ENCODE peak calls at places on chromosomes 4 and X, in five cellular contexts. U is A549, T is heart left ventricle, W is stomach, R is fibroblast of mammary gland. Z is an unnamed sample.

GRCh38 chrX:103791233-103791632 is 14.6 kb downstream of the PLP1 start:
- DNase-seq in U (no peak), T (no peak), W (no peak), R (no peak), Z (no peak)

GRCh38 chr4:39814403-39815185 is 116.7 kb downstream of the UBE2K start:
- DNase-seq in U (peak; percentile 61), T (no peak), W (no peak), R (peak; percentile 29), Z (no peak)

GRCh38 chr4:82711158-82711785 is 87.3 kb downstream of the SCD5 start:
- DNase-seq in U (no peak), T (no peak), W (no peak), R (no peak), Z (no peak)

GRCh38 chrX:18410038-18410437 is 15.4 kb upstream of the CDKL5 start:
- DNase-seq in U (peak; percentile 75), T (no peak), W (no peak), R (peak; percentile 47), Z (no peak)

GRCh38 chr4:65089666-65090065 is 580.6 kb downstream of the EPHA5 start:
- DNase-seq in U (peak; percentile 1), T (no peak), W (no peak), R (peak; percentile 1), Z (no peak)

GRCh38 chrX:24117288-24117687 is 32.2 kb upstream of the ZFX start:
- DNase-seq in U (peak; percentile 42), T (peak; percentile 10), W (no peak), R (peak; percentile 84), Z (peak; percentile 52)

GRCh38 chr4:161356351-161356750 is 807.4 kb downstream of the FSTL5 start:
- DNase-seq in U (no peak), T (no peak), W (no peak), R (no peak), Z (no peak)

GRCh38 chrX:26574208-26574607 is 358.2 kb downstream of the MAGEB5 start:
- DNase-seq in U (no peak), T (no peak), W (no peak), R (no peak), Z (no peak)

GRCh38 chr4:182194115-182194834 is 48.9 kb upstream of the TENM3 start:
- DNase-seq in U (no peak), T (no peak), W (no peak), R (no peak), Z (no peak)

GRCh38 chrX:28851871-28852270 is 264.6 kb downstream of the IL1RAPL1 start:
- DNase-seq in U (no peak), T (no peak), W (no peak), R (no peak), Z (no peak)

GRCh38 chrX:108415891-108416290 is 22.3 kb downstream of the COL4A6 start:
- DNase-seq in U (no peak), T (no peak), W (no peak), R (peak; percentile 11), Z (no peak)

GRCh38 chrX:55715847-55716246 is 1.7 kb upstream of the RRAGB start:
- DNase-seq in U (no peak), T (no peak), W (no peak), R (no peak), Z (no peak)

GRCh38 chrX:101419489-101419888 is 11.5 kb downstream of the HNRNPH2 start:
- DNase-seq in U (no peak), T (no peak), W (no peak), R (no peak), Z (no peak)

GRCh38 chr4:7004331-7004730 is 38.8 kb upstream of the TADA2B start:
- DNase-seq in U (no peak), T (no peak), W (no peak), R (no peak), Z (no peak)

GRCh38 chr4:110540606-110541440 is 64.9 kb downstream of the ENPEP start:
- DNase-seq in U (no peak), T (no peak), W (no peak), R (peak; percentile 93), Z (no peak)

GRCh38 chr4:68338625-68339024 is 11.3 kb downstream of the YTHDC1 start:
- DNase-seq in U (no peak), T (no peak), W (no peak), R (no peak), Z (no peak)

GRCh38 chrX:124239324-124239723 is 93.1 kb upstream of the TEX13D start:
- DNase-seq in U (no peak), T (no peak), W (no peak), R (no peak), Z (no peak)

GRCh38 chr4:148542922-148543623 is 100.9 kb upstream of the NR3C2 start:
- DNase-seq in U (no peak), T (no peak), W (no peak), R (peak; percentile 25), Z (no peak)

GRCh38 chr4:107719211-107719926 is 665 bp downstream of the PAPSS1 start:
- DNase-seq in U (peak; percentile 20), T (no peak), W (no peak), R (peak; percentile 33), Z (no peak)

GRCh38 chrX:124573458-124573857 is 227.1 kb downstream of the SH2D1A start:
- DNase-seq in U (no peak), T (no peak), W (no peak), R (peak; percentile 68), Z (no peak)

GRCh38 chr4:98446499-98447375 is 185.6 kb downstream of the RAP1GDS1 start:
- DNase-seq in U (no peak), T (no peak), W (peak; percentile 32), R (peak; percentile 82), Z (no peak)

GRCh38 chr4:173347467-173347866 is 13.3 kb upstream of the HMGB2 start:
- DNase-seq in U (no peak), T (no peak), W (no peak), R (no peak), Z (no peak)

GRCh38 chrX:68944211-68944610 is 115.4 kb downstream of the EFNB1 start:
- DNase-seq in U (no peak), T (no peak), W (no peak), R (no peak), Z (no peak)

DNA sequence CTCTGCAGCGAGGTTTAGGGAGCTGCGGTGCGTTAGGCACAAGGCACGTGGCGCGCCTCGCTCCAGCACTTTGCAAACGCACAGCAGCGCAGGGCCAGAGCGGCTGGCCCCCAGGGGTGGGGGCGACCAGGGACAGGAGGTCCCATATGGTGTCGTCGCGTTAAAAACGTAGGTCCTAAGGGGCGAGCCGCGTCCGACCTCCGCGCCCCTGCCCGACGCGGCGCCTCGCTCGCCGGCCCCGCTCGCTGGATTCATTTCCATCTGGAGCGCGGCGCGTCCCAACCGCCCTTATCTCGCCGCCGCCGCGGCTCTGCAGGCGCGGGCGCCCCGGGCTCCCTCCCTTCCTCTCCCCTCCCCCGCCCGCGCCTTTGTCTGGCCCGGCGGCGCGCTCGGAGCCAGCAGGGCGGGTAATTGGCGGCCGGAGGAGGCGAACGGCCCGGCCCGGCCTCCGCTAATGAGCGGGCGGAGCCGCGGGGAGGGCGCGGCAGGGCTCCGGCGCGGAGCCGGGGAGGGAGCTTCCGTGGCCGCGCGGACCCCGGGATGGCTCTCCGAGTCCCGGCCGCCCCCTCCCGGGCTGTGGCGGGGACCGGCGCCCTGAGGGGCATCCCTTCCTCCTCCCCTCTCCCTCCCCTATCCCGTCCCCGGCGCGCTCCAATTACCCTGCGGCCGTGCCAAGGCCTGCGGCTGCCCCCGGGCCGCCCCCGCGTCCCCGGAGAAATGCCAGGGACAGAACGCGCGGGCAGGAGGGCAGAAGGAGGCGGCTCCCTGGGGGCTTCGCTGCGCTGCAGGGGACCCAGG is 409.0 kb downstream of the BCOR start:
- DNase-seq in U (peak; percentile 24), T (peak; percentile 77), W (peak; percentile 75), R (no peak), Z (no peak)
- H3K4me3 ChIP-seq in U (peak overlapping the region; percentile 55), T (peak overlapping the region; percentile 44), W (peak overlapping the region; percentile 49), R (peak overlapping the region; percentile 19), Z (peak overlapping the region; percentile 34)

GRCh38 chrX:94662665-94663064 is 988.7 kb downstream of the FAM133A start:
- DNase-seq in U (no peak), T (no peak), W (no peak), R (no peak), Z (no peak)
- TF ChIP-seq CTCF in U (no peak), T (no peak), W (no peak), R (no peak), Z (no peak)

DNA sequence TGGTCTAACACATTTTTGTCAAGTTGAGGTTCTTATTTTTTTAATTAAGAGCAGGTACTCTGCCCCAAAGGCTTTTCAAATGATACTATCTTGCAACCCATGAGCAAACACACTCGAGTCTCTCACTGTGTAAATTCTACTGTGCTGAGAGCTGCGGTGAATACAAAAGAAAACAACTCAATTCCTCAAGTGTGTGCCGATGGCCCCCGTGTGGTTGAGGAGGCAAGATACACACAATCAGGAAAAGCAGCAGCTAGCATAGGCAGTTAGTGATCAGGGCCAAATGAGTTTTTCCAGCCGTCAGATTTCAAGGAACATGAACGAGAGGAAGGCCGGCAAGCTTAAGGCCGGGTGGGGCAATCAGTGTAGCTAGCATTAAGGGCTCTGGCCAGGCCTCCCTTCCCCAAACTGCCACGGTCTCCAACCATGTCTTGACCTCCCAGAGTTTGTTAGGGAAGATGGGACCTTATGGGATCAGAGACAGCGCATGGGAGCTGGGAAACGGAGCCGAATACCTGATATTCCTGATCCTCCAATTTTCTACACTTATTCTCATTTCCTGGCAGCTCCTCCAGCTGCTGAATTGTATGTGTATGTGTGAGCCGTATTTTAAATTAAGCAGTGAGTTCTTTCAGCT is 59.7 kb downstream of the RTL9 start:
- DNase-seq in U (peak; percentile 49), T (peak; percentile 8), W (peak; percentile 32), R (peak; percentile 81), Z (no peak)
- H3K4me3 ChIP-seq in U (no peak overlapping the region), T (no peak overlapping the region), W (no peak overlapping the region), R (no peak overlapping the region), Z (peak overlapping the region; percentile 9)

GRCh38 chr4:8021796-8022195 is 82.1 kb upstream of the AFAP1 start:
- DNase-seq in U (peak; percentile 25), T (no peak), W (no peak), R (no peak), Z (no peak)
- TF ChIP-seq CTCF in U (peak; percentile 15), T (no peak), W (no peak), R (no peak), Z (peak; percentile 23)